ENCODE peak calls at places on chromosomes 1 and 21, in nine cellular contexts. Y is M059J; Z is HepG2; V is endodermal cell; I is stimulated activated CD4-positive, alpha-beta T cell treated with anti-CD3 and anti-CD28 coated beads, Interleukin-15, amount 100 ng/mL, for 1 hour; F is mesendoderm; B is naive thymus-derived CD4-positive, alpha-beta T cell; A is naive thymus-derived CD8-positive, alpha-beta T cell; W is body of pancreas. O is an unnamed sample.

GRCh38 chr21:21897275-21897883 is 899.2 kb downstream of the NCAM2 start:
- DNase-seq in Y (no peak), Z (no peak), V (no peak), I (no peak), F (no peak), B (no peak), A (no peak), W (no peak), O (no peak)

GRCh38 chr1:935751-936231 is 12.1 kb downstream of the SAMD11 start:
- DNase-seq in Y (no peak), Z (no peak), V (peak), I (no peak), F (peak), B (no peak), A (no peak), W (no peak), O (no peak)

GRCh38 chr21:19322360-19322759 is 918.8 kb upstream of the TMPRSS15 start:
- DNase-seq in Y (no peak), Z (no peak), V (no peak), I (no peak), F (no peak), B (no peak), A (no peak), W (no peak), O (no peak)

GRCh38 chr1:12201343-12202189 is 28.3 kb upstream of the VPS13D start:
- DNase-seq in Y (no peak), Z (no peak), V (peak), I (no peak), F (no peak), B (no peak), A (no peak), W (no peak), O (no peak)

GRCh38 chr1:3928622-3929021 is 28.6 kb upstream of the C1orf174 start:
- DNase-seq in Y (no peak), Z (no peak), V (no peak), I (no peak), F (no peak), B (no peak), A (no peak), W (no peak), O (no peak)

GRCh38 chr1:189434461-189434860 is 1043.2 kb downstream of the BRINP3 start:
- DNase-seq in Y (peak), Z (no peak), V (no peak), I (no peak), F (no peak), B (no peak), A (no peak), W (no peak), O (no peak)

GRCh38 chr1:6603851-6604558 is 1.3 kb upstream of the KLHL21 start:
- DNase-seq in Y (peak), Z (peak), V (peak), I (no peak), F (peak), B (no peak), A (no peak), W (peak), O (peak)

GRCh38 chr1:10968411-10968826 is 44.0 kb upstream of the TARDBP start:
- DNase-seq in Y (no peak), Z (no peak), V (peak), I (no peak), F (no peak), B (no peak), A (no peak), W (peak), O (no peak)

GRCh38 chr1:175597969-175598765 is 145.2 kb downstream of the TNR start:
- DNase-seq in Y (peak), Z (no peak), V (no peak), I (no peak), F (no peak), B (no peak), A (no peak), W (no peak), O (no peak)

GRCh38 chr21:36608251-36608650 is 90.7 kb upstream of the SIM2 start:
- DNase-seq in Y (no peak), Z (no peak), V (no peak), I (no peak), F (no peak), B (no peak), A (no peak), W (no peak), O (no peak)

GRCh38 chr1:8003431-8004112 is 22.5 kb downstream of the ERRFI1 start:
- DNase-seq in Y (no peak), Z (no peak), V (no peak), I (no peak), F (no peak), B (no peak), A (no peak), W (no peak), O (no peak)

GRCh38 chr1:230550428-230550827 is 91.9 kb upstream of the COG2 start:
- DNase-seq in Y (peak), Z (no peak), V (no peak), I (no peak), F (no peak), B (no peak), A (no peak), W (no peak), O (no peak)

GRCh38 chr1:173205146-173206051 is 1.7 kb downstream of the TNFSF4 start:
- DNase-seq in Y (peak), Z (peak), V (no peak), I (no peak), F (no peak), B (peak), A (peak), W (peak), O (no peak)

GRCh38 chr1:233478611-233479010 is 135.3 kb upstream of the KCNK1 start:
- DNase-seq in Y (no peak), Z (no peak), V (no peak), I (no peak), F (no peak), B (no peak), A (no peak), W (peak), O (no peak)

GRCh38 chr1:44747878-44748277 is 8.2 kb downstream of the KIF2C start:
- DNase-seq in Y (no peak), Z (no peak), V (no peak), I (no peak), F (peak), B (no peak), A (no peak), W (no peak), O (no peak)

GRCh38 chr1:155967410-155968400 is 10.6 kb downstream of the ARHGEF2 start:
- DNase-seq in Y (no peak), Z (peak), V (no peak), I (no peak), F (peak), B (peak), A (no peak), W (no peak), O (no peak)

GRCh38 chr1:115595279-115596079 is 46.3 kb upstream of the VANGL1 start:
- DNase-seq in Y (peak), Z (peak), V (peak), I (peak), F (peak), B (peak), A (peak), W (peak), O (peak)

GRCh38 chr1:94095112-94095637 is 25.8 kb downstream of the ABCA4 start:
- DNase-seq in Y (no peak), Z (no peak), V (peak), I (no peak), F (no peak), B (no peak), A (no peak), W (peak), O (no peak)

GRCh38 chr1:113850127-113850796 is 21.2 kb downstream of the PTPN22 start:
- DNase-seq in Y (no peak), Z (no peak), V (no peak), I (no peak), F (no peak), B (peak), A (no peak), W (no peak), O (no peak)

GRCh38 chr1:175200626-175201025 is 8.1 kb upstream of the KIAA0040 start:
- DNase-seq in Y (no peak), Z (no peak), V (no peak), I (no peak), F (no peak), B (no peak), A (no peak), W (no peak), O (no peak)

GRCh38 chr1:116559304-116559761 is 11.5 kb downstream of the CD58 start:
- DNase-seq in Y (no peak), Z (no peak), V (no peak), I (no peak), F (no peak), B (no peak), A (no peak), W (no peak), O (no peak)

GRCh38 chr21:18468775-18469174 is 65.2 kb upstream of the TMPRSS15 start:
- DNase-seq in Y (no peak), Z (no peak), V (no peak), I (no peak), F (no peak), B (no peak), A (no peak), W (no peak), O (no peak)

GRCh38 chr1:224205438-224205840 is 22.4 kb downstream of the DEGS1 start:
- DNase-seq in Y (peak), Z (peak), V (no peak), I (peak), F (no peak), B (no peak), A (no peak), W (peak), O (no peak)

GRCh38 chr1:227915564-227916553 is 31.9 kb downstream of the WNT9A start:
- DNase-seq in Y (no peak), Z (no peak), V (no peak), I (no peak), F (peak), B (no peak), A (no peak), W (no peak), O (no peak)

GRCh38 chr1:100325415-100326324 is 26.6 kb upstream of the CDC14A start:
- DNase-seq in Y (no peak), Z (no peak), V (peak), I (no peak), F (no peak), B (no peak), A (no peak), W (no peak), O (no peak)